ENCODE peak calls at places on chromosomes 7 and 10, in seven cellular contexts. S is cardiac muscle cell; Z is NCI-H2081; K is GM12865; V is T1000; H is activated effector memory CD4-positive, alpha-beta T cell treated with anti-CD3 and anti-CD28 coated beads, Interleukin-2, amount 50 U/mL, for 16 hours; R is IMR-90. B is an unnamed sample.

GRCh38 chr10:69843923-69844322 is 42.2 kb downstream of the COL13A1 start:
- DNase-seq in Z (no peak), S (no peak), K (no peak), V (no peak), R (no peak), H (no peak), B (no peak)

GRCh38 chr7:142795339-142795863 is 24.6 kb downstream of the PRSS2 start:
- DNase-seq in S (no peak), R (no peak), H (peak), K (no peak), V (no peak), Z (no peak), B (peak)

GRCh38 chr7:102279537-102280400 is 6.9 kb upstream of the SH2B2 start:
- DNase-seq in S (peak), K (peak), R (peak), V (peak), H (peak), Z (peak), B (peak)

GRCh38 chr7:103712991-103713778 is 267.2 kb upstream of the SLC26A5 start:
- DNase-seq in Z (no peak), V (no peak), R (peak), H (no peak), S (no peak), K (no peak), B (no peak)

GRCh38 chr10:98919899-98920298 is 315.8 kb downstream of the HPSE2 start:
- DNase-seq in V (peak), H (no peak), R (peak), Z (no peak), S (peak), K (no peak), B (no peak)

GRCh38 chr7:41328131-41328530 is 374.8 kb downstream of the INHBA start:
- DNase-seq in K (no peak), H (no peak), V (no peak), S (no peak), R (no peak), Z (no peak), B (no peak)

GRCh38 chr10:77305650-77306632 is 331.7 kb downstream of the KCNMA1 start:
- DNase-seq in K (no peak), Z (peak), V (no peak), R (peak), S (no peak), H (no peak), B (no peak)

GRCh38 chr7:87001214-87001613 is 58.2 kb downstream of the ELAPOR2 start:
- DNase-seq in H (no peak), R (no peak), V (no peak), S (no peak), Z (no peak), K (no peak), B (no peak)

GRCh38 chr10:6780008-6780677 is 200.1 kb upstream of the PRKCQ start:
- DNase-seq in R (no peak), V (no peak), Z (no peak), K (peak), S (no peak), H (no peak), B (no peak)

GRCh38 chr10:116268976-116269375 is 4.0 kb downstream of the GFRA1 start:
- DNase-seq in V (no peak), S (no peak), R (no peak), Z (no peak), H (no peak), K (no peak), B (no peak)

GRCh38 chr7:39465055-39465929 is 100.9 kb upstream of the YAE1 start:
- DNase-seq in K (peak), S (peak), R (peak), V (peak), H (peak), Z (peak), B (peak)

GRCh38 chr7:81127991-81128390 is 209.1 kb upstream of the SEMA3C start:
- DNase-seq in S (no peak), V (no peak), H (no peak), Z (no peak), R (peak), K (no peak), B (no peak)

GRCh38 chr10:70487824-70488223 is 9.3 kb downstream of the PALD1 start:
- DNase-seq in K (no peak), V (no peak), S (no peak), Z (no peak), R (no peak), H (no peak), B (no peak)

GRCh38 chr7:155190608-155191536 is 106.8 kb upstream of the INSIG1 start:
- DNase-seq in V (peak), Z (peak), H (peak), R (no peak), S (peak), K (peak), B (no peak)

GRCh38 chr10:98555011-98555619 is 108.4 kb upstream of the HPS1 start:
- DNase-seq in Z (peak), K (no peak), R (no peak), S (no peak), V (no peak), H (no peak), B (no peak)

GRCh38 chr10:25104441-25104840 is 70.4 kb upstream of the GPR158 start:
- DNase-seq in R (no peak), Z (no peak), S (no peak), K (no peak), V (no peak), H (no peak), B (no peak)

GRCh38 chr10:47438857-47439474 is 44.9 kb downstream of the ANXA8 start:
- DNase-seq in K (peak), S (peak), Z (peak), V (peak), R (peak), H (peak), B (peak)

GRCh38 chr10:60238408-60239100 is 151.1 kb downstream of the ANK3 start:
- DNase-seq in S (peak), K (peak), Z (peak), R (peak), H (no peak), V (no peak), B (no peak)

GRCh38 chr7:36606442-36607205 is 117.7 kb downstream of the AOAH start:
- DNase-seq in Z (no peak), R (no peak), S (no peak), H (no peak), V (no peak), K (no peak), B (no peak)

GRCh38 chr10:59283456-59284082 is 78.8 kb downstream of the FAM13C start:
- DNase-seq in R (peak), Z (no peak), H (no peak), S (peak), K (no peak), V (no peak), B (no peak)

B was measured in PC-9.